ENCODE peak calls at places on chromosomes 3 and 15, in nine cellular contexts. U, V, I, H, A, K, X, W and M are unnamed samples.

GRCh38 chr3:43477600-43477999 is 144.2 kb downstream of the ANO10 start:
- DNase-seq in H (no peak), V (no peak), W (no peak), X (no peak), I (no peak), U (no peak), A (no peak), K (no peak), M (no peak)

GRCh38 chr15:100131321-100132224 is 210.2 kb downstream of the ADAMTS17 start:
- DNase-seq in W (no peak), U (peak; percentile 97), X (no peak), V (no peak), A (peak; percentile 55), H (peak; percentile 25), K (no peak), I (no peak), M (peak; percentile 88)

GRCh38 chr15:34049096-34049495 is 10.1 kb upstream of the AVEN start:
- DNase-seq in I (no peak), K (no peak), H (peak; percentile 89), V (no peak), U (peak; percentile 70), X (no peak), W (no peak), A (no peak), M (no peak)

GRCh38 chr3:53238051-53238850 is 17.6 kb downstream of the TKT start:
- DNase-seq in X (no peak), U (peak; percentile 72), K (peak; percentile 18), A (no peak), V (no peak), I (no peak), W (peak; percentile 70), H (peak; percentile 96), M (no peak)

GRCh38 chr15:60476713-60477112 is 2.2 kb downstream of the ICE2 start:
- DNase-seq in K (no peak), X (no peak), U (no peak), W (no peak), H (peak; percentile 50), I (no peak), A (no peak), V (no peak), M (no peak)

GRCh38 chr3:169841171-169841570 is 28.5 kb upstream of the LRRC34 start:
- DNase-seq in X (no peak), W (no peak), V (peak; percentile 11), K (no peak), H (no peak), I (no peak), U (peak; percentile 18), A (no peak), M (no peak)

GRCh38 chr3:154886437-154886836 is 193.7 kb upstream of the MME start:
- DNase-seq in X (no peak), A (no peak), K (peak; percentile 52), V (no peak), H (peak; percentile 99), I (no peak), W (no peak), U (peak; percentile 85), M (no peak)

GRCh38 chr3:66797916-66798560 is 200.1 kb upstream of the KBTBD8 start:
- DNase-seq in V (no peak), I (no peak), H (peak; percentile 86), U (no peak), W (peak; percentile 66), A (no peak), X (no peak), K (peak; percentile 25), M (peak; percentile 29)

GRCh38 chr3:48532271-48532973 is 24.2 kb downstream of the PFKFB4 start:
- DNase-seq in X (no peak), V (no peak), H (no peak), I (peak; percentile 84), U (no peak), A (no peak), K (no peak), W (no peak), M (no peak)

GRCh38 chr3:138786788-138787276 is 47.9 kb downstream of the PIK3CB start:
- DNase-seq in X (no peak), V (no peak), W (no peak), H (peak; percentile 46), K (no peak), U (no peak), A (no peak), I (peak; percentile 8), M (no peak)

GRCh38 chr3:197293605-197294237 is 4.7 kb downstream of the DLG1 start:
- DNase-seq in U (no peak), A (no peak), I (no peak), H (no peak), V (no peak), X (no peak), K (no peak), W (no peak), M (no peak)

GRCh38 chr15:79060175-79060574 is 30.4 kb downstream of the RASGRF1 start:
- DNase-seq in V (no peak), H (no peak), U (no peak), W (no peak), K (no peak), I (no peak), A (no peak), X (no peak), M (no peak)

GRCh38 chr3:194536883-194537637 is 50.3 kb upstream of the ATP13A3 start:
- DNase-seq in X (no peak), W (no peak), I (no peak), A (no peak), U (peak; percentile 60), V (peak; percentile 31), H (no peak), K (no peak), M (no peak)

GRCh38 chr15:71083349-71083748 is 31.9 kb upstream of the THSD4 start:
- DNase-seq in V (no peak), U (peak; percentile 41), H (peak; percentile 41), X (no peak), W (no peak), A (no peak), K (no peak), I (no peak), M (no peak)

GRCh38 chr3:24199775-24200247 is 254.7 kb downstream of the NR1D2 start:
- DNase-seq in V (no peak), W (no peak), X (no peak), A (no peak), I (no peak), K (no peak), U (no peak), H (peak; percentile 30), M (no peak)

GRCh38 chr3:149384911-149385321 is 7.5 kb upstream of the TM4SF1 start:
- DNase-seq in V (no peak), X (no peak), W (no peak), U (peak; percentile 31), K (no peak), H (peak; percentile 69), I (no peak), A (no peak), M (no peak)

GRCh38 chr15:60275624-60276023 is 122.2 kb downstream of the ANXA2 start:
- DNase-seq in W (no peak), H (no peak), X (no peak), K (no peak), I (no peak), V (no peak), U (no peak), A (no peak), M (no peak)

GRCh38 chr15:66938114-66938830 is 127.1 kb upstream of the SMAD3 start:
- DNase-seq in W (no peak), V (no peak), X (no peak), I (no peak), U (no peak), H (no peak), K (no peak), A (no peak), M (no peak)

GRCh38 chr3:111848246-111848645 is 10.8 kb upstream of the PHLDB2 start:
- DNase-seq in X (no peak), I (no peak), H (no peak), W (no peak), A (no peak), K (no peak), V (no peak), U (no peak), M (no peak)

GRCh38 chr3:130621824-130622223 is 104.8 kb downstream of the COL6A6 start:
- DNase-seq in W (no peak), U (no peak), V (no peak), H (peak; percentile 6), I (no peak), K (no peak), X (no peak), A (no peak), M (no peak)

GRCh38 chr15:51658664-51659063 is 22.6 kb upstream of the SCG3 start:
- DNase-seq in U (peak; percentile 19), H (no peak), I (no peak), K (no peak), X (no peak), A (peak; percentile 76), V (no peak), W (no peak), M (no peak)

GRCh38 chr3:49131040-49131439 is 1.8 kb downstream of the LAMB2 start:
- DNase-seq in W (no peak), I (no peak), V (no peak), U (peak; percentile 21), K (no peak), H (no peak), X (no peak), A (no peak), M (no peak)

GRCh38 chr3:18559323-18559972 is 134.3 kb upstream of the SATB1 start:
- DNase-seq in U (peak; percentile 3), I (no peak), A (peak; percentile 43), H (peak; percentile 20), W (no peak), K (no peak), X (peak; percentile 19), V (peak; percentile 0), M (no peak)

GRCh38 chr15:83365370-83365938 is 81.0 kb upstream of the BNC1 start:
- DNase-seq in I (peak; percentile 36), K (no peak), W (peak; percentile 84), V (no peak), X (no peak), A (peak; percentile 50), H (peak; percentile 37), U (peak; percentile 61), M (peak; percentile 87)

GRCh38 chr15:90851114-90851513 is 17.3 kb upstream of the FURIN start:
- DNase-seq in I (no peak), V (no peak), H (no peak), K (no peak), X (peak; percentile 33), A (peak; percentile 63), U (no peak), W (no peak), M (no peak)

GRCh38 chr3:47036145-47036544 is 56.7 kb downstream of the NBEAL2 start:
- DNase-seq in X (no peak), W (no peak), A (no peak), K (no peak), H (no peak), V (no peak), U (no peak), I (no peak), M (no peak)

GRCh38 chr3:133169669-133170068 is 131.5 kb downstream of the TMEM108 start:
- DNase-seq in I (no peak), X (no peak), K (no peak), U (no peak), H (no peak), W (no peak), V (peak; percentile 53), A (no peak), M (no peak)

GRCh38 chr3:49914906-49915305 is 11.2 kb upstream of the MST1R start:
- DNase-seq in V (no peak), H (no peak), U (no peak), X (no peak), K (no peak), I (no peak), W (no peak), A (no peak), M (no peak)

GRCh38 chr15:65132841-65133549 is 613 bp downstream of the PDCD7 start:
- DNase-seq in K (no peak), U (peak; percentile 52), A (peak; percentile 50), H (peak; percentile 53), W (peak; percentile 85), I (no peak), X (peak; percentile 18), V (no peak), M (peak; percentile 37)

GRCh38 chr3:124063168-124063909 is 71.4 kb upstream of the ROPN1 start:
- DNase-seq in W (no peak), U (no peak), A (no peak), I (no peak), K (no peak), H (peak; percentile 37), V (peak; percentile 38), X (no peak), M (no peak)

GRCh38 chr3:177146646-177147045 is 50.6 kb downstream of the TBL1XR1 start:
- DNase-seq in H (peak; percentile 45), I (no peak), X (no peak), A (peak; percentile 43), W (no peak), V (no peak), K (no peak), U (peak; percentile 17), M (no peak)